ENCODE peak calls at places on chromosomes 16 and 17, in nine cellular contexts. I is cardiac muscle cell; E is HFFc6; A is K562; N is AG20443; R is LoVo; W is brain microvascular endothelial cell; D is ACHN; Y is activated naive CD4-positive, alpha-beta T cell. S is an unnamed sample.

GRCh38 chr16:84419730-84420129 is 51.4 kb downstream of the ATP2C2 start:
- DNase-seq in I (no peak), E (no peak), A (no peak), N (no peak), R (no peak), W (no peak), D (no peak), Y (no peak), S (no peak)

GRCh38 chr17:59346341-59346740 is 14.9 kb downstream of the YPEL2 start:
- DNase-seq in I (no peak), E (no peak), A (no peak), N (no peak), R (no peak), W (no peak), D (no peak), Y (no peak), S (no peak)

GRCh38 chr16:70437017-70437581 is 1.8 kb downstream of the ST3GAL2 start:
- DNase-seq in I (peak; percentile 94), E (peak; percentile 72), A (peak; percentile 64), N (peak; percentile 55), R (no peak), W (peak; percentile 91), D (no peak), Y (no peak), S (peak; percentile 60)

GRCh38 chr17:45702666-45703266 is 81.4 kb upstream of the CRHR1 start:
- DNase-seq in I (peak; percentile 40), E (peak; percentile 6), A (no peak), N (peak; percentile 41), R (peak; percentile 17), W (no peak), D (peak; percentile 30), Y (no peak), S (no peak)

GRCh38 chr17:27550974-27551505 is 79.9 kb upstream of the LGALS9 start:
- DNase-seq in I (no peak), E (no peak), A (no peak), N (no peak), R (no peak), W (no peak), D (no peak), Y (no peak), S (no peak)

GRCh38 chr16:88686062-88686438 is 257 bp downstream of the SNAI3 start:
- DNase-seq in I (no peak), E (no peak), A (peak; percentile 80), N (peak; percentile 49), R (peak; percentile 42), W (no peak), D (no peak), Y (no peak), S (no peak)

GRCh38 chr17:78737332-78737731 is 44.7 kb downstream of the CYTH1 start:
- DNase-seq in I (peak; percentile 52), E (peak; percentile 75), A (no peak), N (peak; percentile 59), R (peak; percentile 59), W (no peak), D (peak; percentile 69), Y (no peak), S (no peak)

GRCh38 chr16:10967981-10968380 is 23.6 kb downstream of the CLEC16A start:
- DNase-seq in I (peak; percentile 60), E (no peak), A (no peak), N (no peak), R (no peak), W (no peak), D (no peak), Y (no peak), S (no peak)

GRCh38 chr17:65102788-65103187 is 34.4 kb upstream of the RGS9 start:
- DNase-seq in I (peak; percentile 37), E (no peak), A (no peak), N (no peak), R (no peak), W (peak; percentile 33), D (peak; percentile 79), Y (no peak), S (no peak)

GRCh38 chr16:16163571-16163970 is 59.7 kb downstream of the ABCC6 start:
- DNase-seq in I (no peak), E (no peak), A (no peak), N (no peak), R (no peak), W (no peak), D (no peak), Y (no peak), S (no peak)

GRCh38 chr16:89636663-89637062 is 20.8 kb downstream of the CHMP1A start:
- DNase-seq in I (no peak), E (no peak), A (no peak), N (no peak), R (no peak), W (no peak), D (no peak), Y (no peak), S (no peak)

GRCh38 chr16:66961065-66961744 is at the start of gene CES3:
- DNase-seq in I (peak; percentile 72), E (peak; percentile 63), A (peak; percentile 87), N (peak; percentile 83), R (peak; percentile 71), W (peak; percentile 67), D (peak; percentile 90), Y (no peak), S (peak; percentile 53)

GRCh38 chr17:64534187-64534586 is 27.4 kb downstream of the CEP95 start:
- DNase-seq in I (no peak), E (no peak), A (peak; percentile 20), N (peak; percentile 24), R (no peak), W (no peak), D (peak; percentile 41), Y (no peak), S (no peak)

GRCh38 chr17:17564896-17565295 is 26.6 kb downstream of the PEMT start:
- DNase-seq in I (no peak), E (no peak), A (no peak), N (no peak), R (no peak), W (no peak), D (no peak), Y (no peak), S (no peak)

GRCh38 chr16:88803264-88803987 is at the start of gene CDT1:
- DNase-seq in I (peak; percentile 83), E (peak; percentile 55), A (peak; percentile 96), N (peak; percentile 100), R (peak; percentile 85), W (peak; percentile 22), D (peak; percentile 85), Y (peak; percentile 69), S (peak; percentile 81)

GRCh38 chr16:49287572-49287971 is 5.9 kb upstream of the CBLN1 start:
- DNase-seq in I (no peak), E (no peak), A (no peak), N (no peak), R (no peak), W (no peak), D (no peak), Y (no peak), S (no peak)

GRCh38 chr16:70337814-70338213 is 8.9 kb upstream of the DDX19A start:
- DNase-seq in I (no peak), E (no peak), A (no peak), N (no peak), R (no peak), W (no peak), D (no peak), Y (no peak), S (no peak)

GRCh38 chr17:67487506-67487905 is 110.4 kb downstream of the PITPNC1 start:
- DNase-seq in I (no peak), E (no peak), A (no peak), N (no peak), R (no peak), W (no peak), D (peak; percentile 35), Y (no peak), S (no peak)

S was measured in psoas muscle.